ENCODE peak calls at places on chromosomes 16 and 17, in five cellular contexts. K is amniotic stem cell; V is activated CD8-positive, alpha-beta memory T cell treated with anti-CD3 and anti-CD28 coated beads for 4 hours; Q is brain microvascular endothelial cell; N is GM12864. G is an unnamed sample.

GRCh38 chr16:50797456-50797855 is 55.6 kb downstream of the CYLD start:
- DNase-seq in K (no peak), V (no peak), Q (peak; percentile 65), N (no peak), G (no peak)

GRCh38 chr16:31874354-31875111 is 926 bp downstream of the ZNF267 start:
- DNase-seq in K (peak; percentile 25), V (no peak), Q (peak; percentile 22), N (no peak), G (no peak)

GRCh38 chr17:64216385-64217248 is 46.4 kb downstream of the TEX2 start:
- DNase-seq in K (no peak), V (no peak), Q (peak; percentile 44), N (peak; percentile 26), G (no peak)

GRCh38 chr17:82461827-82462524 is 3.4 kb downstream of the NARF start:
- DNase-seq in K (no peak), V (no peak), Q (no peak), N (no peak), G (no peak)

GRCh38 chr16:21565816-21566669 is 33.3 kb upstream of the METTL9 start:
- DNase-seq in K (no peak), V (no peak), Q (no peak), N (no peak), G (no peak)

GRCh38 chr16:2919511-2920255 is 8.0 kb downstream of the FLYWCH1 start:
- DNase-seq in K (no peak), V (no peak), Q (peak; percentile 43), N (no peak), G (peak; percentile 32)

GRCh38 chr16:70473446-70474319 is 19.3 kb downstream of the FCSK start:
- DNase-seq in K (no peak), V (no peak), Q (no peak), N (no peak), G (no peak)

GRCh38 chr17:70405492-70406220 is 236.3 kb downstream of the KCNJ2 start:
- DNase-seq in K (peak; percentile 19), V (no peak), Q (peak; percentile 80), N (peak; percentile 1), G (peak; percentile 87)

GRCh38 chr17:59754547-59754946 is 47.1 kb downstream of the VMP1 start:
- DNase-seq in K (peak; percentile 74), V (peak; percentile 17), Q (peak; percentile 91), N (no peak), G (peak; percentile 91)

GRCh38 chr17:29246638-29247037 is at the start of gene CRYBA1:
- DNase-seq in K (no peak), V (no peak), Q (no peak), N (no peak), G (no peak)

GRCh38 chr17:4663711-4664110 is 22.2 kb upstream of the ALOX15 start:
- DNase-seq in K (no peak), V (no peak), Q (no peak), N (no peak), G (no peak)

GRCh38 chr17:9343513-9343912 is 232.1 kb downstream of the STX8 start:
- DNase-seq in K (no peak), V (no peak), Q (no peak), N (no peak), G (no peak)

GRCh38 chr17:10127819-10128375 is 70.5 kb downstream of the GAS7 start:
- DNase-seq in K (peak; percentile 88), V (no peak), Q (peak; percentile 45), N (no peak), G (no peak)

GRCh38 chr16:54431041-54431996 is 144.7 kb upstream of the IRX3 start:
- DNase-seq in K (peak; percentile 23), V (no peak), Q (no peak), N (no peak), G (no peak)

GRCh38 chr16:1108299-1109252 is 12.5 kb upstream of the C1QTNF8 start:
- DNase-seq in K (no peak), V (no peak), Q (no peak), N (no peak), G (no peak)

GRCh38 chr17:42388381-42389134 is at the start of gene STAT3:
- DNase-seq in K (peak; percentile 98), V (peak; percentile 99), Q (peak; percentile 100), N (peak; percentile 99), G (peak; percentile 99)

GRCh38 chr16:84194018-84194417 is 3.1 kb downstream of the ADAD2 start:
- DNase-seq in K (no peak), V (no peak), Q (no peak), N (no peak), G (no peak)

GRCh38 chr16:13919683-13920509 is at the start of gene ERCC4:
- DNase-seq in K (peak; percentile 100), V (peak; percentile 97), Q (peak; percentile 99), N (peak; percentile 97), G (peak; percentile 98)

GRCh38 chr17:15919466-15919865 is 25.5 kb upstream of the ADORA2B start:
- DNase-seq in K (no peak), V (no peak), Q (no peak), N (no peak), G (no peak)